ENCODE peak calls at places on chromosome 5, in seven cellular contexts. D is kidney tubule cell; T is GM12878; M is NCI-H2029; S is naive thymus-derived CD4-positive, alpha-beta T cell; Z is progenitor cell of endocrine pancreas; C is NCI-H2081. Q is an unnamed sample.

GRCh38 chr5:138724470-138725146 is 28.6 kb upstream of the CTNNA1 start:
- DNase-seq in T (no peak), C (no peak), S (no peak), M (peak), D (no peak), Z (no peak), Q (no peak)

GRCh38 chr5:105504-106080 is 13.6 kb downstream of the PLEKHG4B start:
- DNase-seq in T (no peak), D (no peak), Z (no peak), M (no peak), S (no peak), C (peak), Q (no peak)

GRCh38 chr5:111070272-111071134 is 1.0 kb upstream of the TSLP start:
- DNase-seq in M (no peak), Z (peak), S (no peak), T (no peak), C (no peak), D (peak), Q (no peak)

GRCh38 chr5:89628876-89629635 is 746.1 kb upstream of the MEF2C start:
- DNase-seq in Z (no peak), D (no peak), S (no peak), C (no peak), T (no peak), M (no peak), Q (no peak)

GRCh38 chr5:177447611-177448243 is 1.1 kb downstream of the PRR7 start:
- DNase-seq in C (peak), S (no peak), M (peak), T (no peak), D (peak), Z (peak), Q (peak)

GRCh38 chr5:69046375-69046957 is 47.3 kb upstream of the SLC30A5 start:
- DNase-seq in D (peak), S (no peak), Z (no peak), M (peak), T (no peak), C (peak), Q (no peak)

GRCh38 chr5:159581502-159582249 is 251.4 kb upstream of the IL12B start:
- DNase-seq in C (peak), T (no peak), Z (no peak), M (peak), D (peak), S (no peak), Q (peak)

GRCh38 chr5:37211661-37212060 is 37.5 kb downstream of the CPLANE1 start:
- DNase-seq in M (no peak), S (no peak), Z (no peak), C (no peak), T (no peak), D (no peak), Q (no peak)

GRCh38 chr5:32222723-32223470 is 48.8 kb upstream of the GOLPH3 start:
- DNase-seq in T (no peak), S (no peak), M (peak), C (peak), D (no peak), Z (no peak), Q (no peak)

GRCh38 chr5:133885566-133885965 is 82.9 kb downstream of the C5orf15 start:
- DNase-seq in D (no peak), T (no peak), M (no peak), C (no peak), Z (no peak), S (no peak), Q (no peak)

GRCh38 chr5:1815881-1816292 is 14.7 kb downstream of the NDUFS6 start:
- DNase-seq in D (no peak), C (no peak), Z (no peak), M (no peak), T (no peak), S (no peak), Q (no peak)